ENCODE peak calls at places on chromosomes 16 and 17, in four cellular contexts. One of them, this sample, is unnamed.

GRCh38 chr17:65925606-65926307 is 266.2 kb downstream of the CEP112 start:
- DNase-seq in AG10803: peak; percentile 23
- DNase-seq in cardiac muscle cell: no peak
- DNase-seq in stomach: no peak
- DNase-seq in this sample: no peak

GRCh38 chr16:12188674-12189249 is 212.2 kb downstream of the SNX29 start:
- DNase-seq in AG10803: peak; percentile 80
- DNase-seq in cardiac muscle cell: no peak
- DNase-seq in stomach: no peak
- DNase-seq in this sample: peak; percentile 8

GRCh38 chr17:31550389-31551056 is 159.0 kb downstream of the RAB11FIP4 start:
- DNase-seq in AG10803: no peak
- DNase-seq in cardiac muscle cell: peak; percentile 41
- DNase-seq in stomach: no peak
- DNase-seq in this sample: no peak

GRCh38 chr16:84851192-84852127 is 31.7 kb downstream of the CRISPLD2 start:
- DNase-seq in AG10803: peak; percentile 44
- DNase-seq in cardiac muscle cell: peak; percentile 85
- DNase-seq in stomach: peak; percentile 37
- DNase-seq in this sample: peak; percentile 95

GRCh38 chr16:6528217-6528616 is 804.4 kb upstream of the RBFOX1 start:
- DNase-seq in AG10803: no peak
- DNase-seq in cardiac muscle cell: no peak
- DNase-seq in stomach: no peak
- DNase-seq in this sample: no peak

GRCh38 chr17:33873218-33873617 is 381.9 kb upstream of the CCL2 start:
- DNase-seq in AG10803: no peak
- DNase-seq in cardiac muscle cell: no peak
- DNase-seq in stomach: no peak
- DNase-seq in this sample: no peak

GRCh38 chr17:79812969-79813825 is 16.3 kb upstream of the CBX8 start:
- DNase-seq in AG10803: no peak
- DNase-seq in cardiac muscle cell: peak; percentile 41
- DNase-seq in stomach: no peak
- DNase-seq in this sample: no peak

GRCh38 chr16:64132686-64133085 is 989.2 kb downstream of the CDH11 start:
- DNase-seq in AG10803: no peak
- DNase-seq in cardiac muscle cell: peak; percentile 0
- DNase-seq in stomach: no peak
- DNase-seq in this sample: no peak

GRCh38 chr17:39636587-39636926 is 387 bp upstream of the STARD3 start:
- DNase-seq in AG10803: no peak
- DNase-seq in cardiac muscle cell: no peak
- DNase-seq in stomach: no peak
- DNase-seq in this sample: no peak

GRCh38 chr16:80460988-80461387 is 79.8 kb upstream of the DYNLRB2 start:
- DNase-seq in AG10803: no peak
- DNase-seq in cardiac muscle cell: no peak
- DNase-seq in stomach: no peak
- DNase-seq in this sample: no peak

GRCh38 chr16:85521737-85522042 is 91.4 kb upstream of the GSE1 start:
- DNase-seq in AG10803: no peak
- DNase-seq in cardiac muscle cell: no peak
- DNase-seq in stomach: no peak
- DNase-seq in this sample: no peak

GRCh38 chr16:66740010-66740409 is 11.4 kb downstream of the DYNC1LI2 start:
- DNase-seq in AG10803: no peak
- DNase-seq in cardiac muscle cell: peak; percentile 58
- DNase-seq in stomach: no peak
- DNase-seq in this sample: peak; percentile 30

GRCh38 chr17:21174719-21175118 is 39.2 kb downstream of the TMEM11 start:
- DNase-seq in AG10803: peak; percentile 91
- DNase-seq in cardiac muscle cell: peak; percentile 35
- DNase-seq in stomach: peak; percentile 13
- DNase-seq in this sample: peak; percentile 24

GRCh38 chr16:11232852-11233726 is 22.9 kb downstream of the SOCS1 start:
- DNase-seq in AG10803: no peak
- DNase-seq in cardiac muscle cell: no peak
- DNase-seq in stomach: peak; percentile 64
- DNase-seq in this sample: no peak

GRCh38 chr17:6245301-6245810 is 175.2 kb downstream of the WSCD1 start:
- DNase-seq in AG10803: no peak
- DNase-seq in cardiac muscle cell: no peak
- DNase-seq in stomach: no peak
- DNase-seq in this sample: no peak

GRCh38 chr17:75689441-75689873 is 22.3 kb downstream of the SAP30BP start:
- DNase-seq in AG10803: no peak
- DNase-seq in cardiac muscle cell: no peak
- DNase-seq in stomach: no peak
- DNase-seq in this sample: peak; percentile 63

GRCh38 chr17:75909051-75909811 is 4.5 kb upstream of the MRPL38 start:
- DNase-seq in AG10803: no peak
- DNase-seq in cardiac muscle cell: no peak
- DNase-seq in stomach: peak; percentile 53
- DNase-seq in this sample: no peak

GRCh38 chr17:68061512-68062313 is 26.2 kb downstream of the KPNA2 start:
- DNase-seq in AG10803: peak; percentile 44
- DNase-seq in cardiac muscle cell: peak; percentile 36
- DNase-seq in stomach: no peak
- DNase-seq in this sample: peak; percentile 24

GRCh38 chr17:81481011-81481799 is 31.4 kb downstream of the ACTG1 start:
- DNase-seq in AG10803: peak; percentile 45
- DNase-seq in cardiac muscle cell: peak; percentile 81
- DNase-seq in stomach: peak; percentile 78
- DNase-seq in this sample: no peak

GRCh38 chr17:10624966-10625365 is 32.1 kb downstream of the MYH3 start:
- DNase-seq in AG10803: no peak
- DNase-seq in cardiac muscle cell: no peak
- DNase-seq in stomach: no peak
- DNase-seq in this sample: no peak

GRCh38 chr17:50686494-50687199 is 21.1 kb downstream of the ANKRD40 start:
- DNase-seq in AG10803: peak; percentile 93
- DNase-seq in cardiac muscle cell: peak; percentile 80
- DNase-seq in stomach: peak; percentile 79
- DNase-seq in this sample: peak; percentile 77

GRCh38 chr16:50567651-50568050 is 19.5 kb downstream of the NKD1 start:
- DNase-seq in AG10803: no peak
- DNase-seq in cardiac muscle cell: no peak
- DNase-seq in stomach: no peak
- DNase-seq in this sample: no peak

GRCh38 chr17:29091591-29092291 is 48.8 kb downstream of the PIPOX start:
- DNase-seq in AG10803: no peak
- DNase-seq in cardiac muscle cell: no peak
- DNase-seq in stomach: no peak
- DNase-seq in this sample: no peak

GRCh38 chr17:17664073-17664470 is 17.2 kb upstream of the RAI1 start:
- DNase-seq in AG10803: no peak
- DNase-seq in cardiac muscle cell: no peak
- DNase-seq in stomach: no peak
- DNase-seq in this sample: no peak

GRCh38 chr16:3964686-3965290 is 84.3 kb upstream of the CREBBP start:
- DNase-seq in AG10803: no peak
- DNase-seq in cardiac muscle cell: no peak
- DNase-seq in stomach: no peak
- DNase-seq in this sample: no peak

This sample was measured in HFFc6.